ENCODE peak calls at places on chromosome 14, in nine cellular contexts. R is omental fat pad, Y is choroid plexus epithelial cell, Z is GM10248, N is endothelial cell, A is endodermal cell, F is left lung, H is tibial artery, J is IMR-90. E is an unnamed sample.

GRCh38 chr14:31968107-31968810 is 108.8 kb upstream of the ARHGAP5 start:
- DNase-seq in N (no peak), A (no peak), H (no peak), Z (no peak), F (no peak), J (peak; percentile 45), R (no peak), Y (no peak), E (no peak)

GRCh38 chr14:37763266-37763665 is 167.8 kb downstream of the TTC6 start:
- DNase-seq in F (no peak), H (no peak), R (no peak), J (no peak), N (no peak), Z (no peak), Y (no peak), A (no peak), E (no peak)

GRCh38 chr14:56482306-56482705 is 97.3 kb upstream of the TMEM260 start:
- DNase-seq in H (no peak), J (peak; percentile 9), N (peak; percentile 47), Z (no peak), R (no peak), Y (peak; percentile 27), F (no peak), A (peak; percentile 86), E (peak; percentile 47)

GRCh38 chr14:101761881-101762529 is 496 bp downstream of the PPP2R5C start:
- DNase-seq in Z (peak; percentile 48), R (no peak), J (no peak), Y (no peak), F (peak; percentile 55), H (no peak), A (no peak), N (peak; percentile 36), E (peak; percentile 54)

GRCh38 chr14:59261334-59261733 is 72.9 kb downstream of the DAAM1 start:
- DNase-seq in Z (no peak), F (no peak), A (no peak), H (no peak), N (no peak), Y (no peak), J (no peak), R (no peak), E (no peak)

GRCh38 chr14:96091149-96091693 is 52.1 kb downstream of the C14orf132 start:
- DNase-seq in H (peak; percentile 19), Y (no peak), F (no peak), Z (no peak), A (peak; percentile 35), R (no peak), N (no peak), J (no peak), E (no peak)

GRCh38 chr14:30088620-30089019 is 161.0 kb upstream of the PRKD1 start:
- DNase-seq in F (no peak), A (no peak), N (no peak), H (no peak), J (no peak), R (no peak), Y (no peak), Z (no peak), E (no peak)

GRCh38 chr14:60346706-60347105 is 97.7 kb downstream of the PPM1A start:
- DNase-seq in J (peak; percentile 4), F (no peak), N (peak; percentile 24), H (no peak), R (no peak), A (no peak), Z (no peak), Y (peak; percentile 12), E (no peak)

GRCh38 chr14:104184911-104185499 is 46.6 kb downstream of the KIF26A start:
- DNase-seq in R (no peak), F (no peak), N (peak; percentile 72), Z (no peak), A (no peak), Y (no peak), J (no peak), H (no peak), E (no peak)

GRCh38 chr14:64725360-64725815 is 21.2 kb downstream of the PLEKHG3 start:
- DNase-seq in A (no peak), J (no peak), R (no peak), N (no peak), Y (no peak), Z (no peak), F (no peak), H (no peak), E (peak; percentile 63)

GRCh38 chr14:50311337-50311973 is 574 bp downstream of the L2HGDH start:
- DNase-seq in N (no peak), Z (no peak), R (no peak), A (no peak), Y (peak; percentile 29), H (no peak), J (no peak), F (no peak), E (no peak)

GRCh38 chr14:50263321-50263720 is 31.9 kb upstream of the SOS2 start:
- DNase-seq in A (no peak), R (no peak), J (no peak), H (no peak), N (no peak), F (no peak), Y (no peak), Z (no peak), E (no peak)

GRCh38 chr14:64465208-64465821 is at the start of gene AKAP5:
- DNase-seq in A (peak; percentile 95), Y (peak; percentile 31), R (no peak), F (peak; percentile 72), N (peak; percentile 86), H (peak; percentile 22), J (peak; percentile 11), Z (peak; percentile 78), E (peak; percentile 78)

GRCh38 chr14:64736271-64737131 is 32.3 kb downstream of the PLEKHG3 start:
- DNase-seq in H (no peak), F (no peak), Y (no peak), N (no peak), R (no peak), J (no peak), A (peak; percentile 70), Z (no peak), E (no peak)

GRCh38 chr14:23300687-23301223 is 1.9 kb downstream of the PPP1R3E start:
- DNase-seq in N (no peak), F (no peak), A (peak; percentile 70), Z (no peak), J (peak; percentile 13), R (no peak), Y (no peak), H (peak; percentile 54), E (peak; percentile 31)
- TF ChIP-seq CTCF in N (no peak), F (no peak), A (no peak), Z (no peak), J (no peak), R (no peak), Y (no peak), H (no peak), E (no peak)

DNA sequence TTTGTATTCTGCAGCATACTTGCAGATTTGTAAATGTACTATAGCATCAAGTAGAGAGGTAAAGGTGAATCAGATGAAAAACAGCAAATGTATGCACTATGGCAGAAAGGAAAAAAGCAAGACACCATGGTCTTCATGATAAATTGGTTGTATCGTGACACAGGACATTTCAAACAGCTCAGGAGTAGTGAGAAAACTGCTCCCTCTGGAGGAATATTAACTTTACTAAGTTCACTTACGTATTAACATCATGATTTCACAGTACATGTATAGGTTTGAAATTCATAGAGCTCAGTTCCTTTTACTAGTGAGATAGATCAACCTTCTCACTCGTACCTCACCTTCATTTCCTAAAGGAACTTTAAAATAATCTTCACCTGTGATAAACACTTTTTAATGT is 6.5 kb downstream of the MBIP start:
- DNase-seq in H (no peak), R (no peak), Y (peak; percentile 40), Z (no peak), N (no peak), F (no peak), A (no peak), J (no peak), E (no peak)
- TF ChIP-seq CTCF in H (no peak), R (no peak), Y (peak; percentile 29), Z (no peak), N (no peak), F (no peak), A (peak; percentile 50), J (no peak), E (no peak)

GRCh38 chr14:53412819-53413664 is 259.9 kb upstream of the DDHD1 start:
- DNase-seq in A (peak; percentile 47), N (no peak), J (no peak), Y (peak; percentile 41), H (no peak), F (no peak), R (no peak), Z (no peak), E (peak; percentile 30)
- TF ChIP-seq CTCF in A (peak; percentile 79), N (peak; percentile 43), J (peak; percentile 45), Y (peak; percentile 72), H (no peak), F (peak; percentile 10), R (no peak), Z (peak; percentile 40), E (peak; percentile 56)

GRCh38 chr14:77026930-77027537 is 1.5 kb downstream of the IRF2BPL start:
- DNase-seq in Y (peak; percentile 84), Z (peak; percentile 64), R (no peak), F (no peak), A (peak; percentile 74), J (peak; percentile 54), N (peak; percentile 51), H (no peak), E (peak; percentile 69)
- TF ChIP-seq CTCF in Y (no peak), Z (peak; percentile 16), R (no peak), F (no peak), A (no peak), J (peak; percentile 5), N (no peak), H (no peak), E (no peak)

GRCh38 chr14:102825307-102826095 is 48.3 kb downstream of the TRAF3 start:
- DNase-seq in Z (no peak), N (no peak), R (no peak), J (no peak), Y (no peak), A (no peak), F (no peak), H (no peak), E (no peak)
- TF ChIP-seq CTCF in Z (no peak), N (no peak), R (no peak), J (no peak), Y (no peak), A (no peak), F (no peak), H (no peak), E (no peak)